ENCODE peak calls at places on chromosomes 12 and 14, in seven cellular contexts. S, L, U, Z, T, A and E are unnamed samples.

GRCh38 chr14:31360919-31361662 is 59.3 kb downstream of the HEATR5A start:
- DNase-seq in S (no peak), L (no peak), U (no peak), Z (no peak), T (no peak), A (no peak), E (no peak)

GRCh38 chr12:12510141-12510540 is 52.5 kb downstream of the DUSP16 start:
- DNase-seq in S (no peak), L (no peak), U (no peak), Z (no peak), T (no peak), A (no peak), E (no peak)

GRCh38 chr14:70716958-70717357 is 75.2 kb downstream of the TTC9 start:
- DNase-seq in S (no peak), L (no peak), U (no peak), Z (no peak), T (no peak), A (no peak), E (no peak)

GRCh38 chr14:81219821-81220487 is 805 bp downstream of the GTF2A1 start:
- DNase-seq in S (peak; percentile 29), L (peak; percentile 43), U (peak; percentile 34), Z (peak; percentile 63), T (peak; percentile 9), A (no peak), E (peak; percentile 55)

GRCh38 chr12:131946757-131947156 is 3.0 kb upstream of the EP400 start:
- DNase-seq in S (no peak), L (no peak), U (no peak), Z (no peak), T (no peak), A (no peak), E (no peak)

GRCh38 chr12:21776242-21776641 is 1.7 kb upstream of the KCNJ8 start:
- DNase-seq in S (no peak), L (no peak), U (peak; percentile 45), Z (peak; percentile 66), T (no peak), A (peak; percentile 69), E (no peak)

GRCh38 chr12:67539946-67540345 is 108.6 kb upstream of the DYRK2 start:
- DNase-seq in S (no peak), L (no peak), U (no peak), Z (no peak), T (no peak), A (no peak), E (no peak)

GRCh38 chr14:48575772-48576171 is 900.4 kb upstream of the MDGA2 start:
- DNase-seq in S (no peak), L (no peak), U (no peak), Z (no peak), T (no peak), A (no peak), E (no peak)

GRCh38 chr12:53536962-53537361 is 29.7 kb upstream of the NPFF start:
- DNase-seq in S (no peak), L (no peak), U (peak; percentile 69), Z (no peak), T (no peak), A (no peak), E (peak; percentile 62)

GRCh38 chr12:104630230-104630670 is 173.5 kb downstream of the CHST11 start:
- DNase-seq in S (no peak), L (no peak), U (no peak), Z (no peak), T (no peak), A (no peak), E (no peak)

GRCh38 chr12:52631264-52631663 is 12.9 kb upstream of the KRT73 start:
- DNase-seq in S (no peak), L (no peak), U (no peak), Z (no peak), T (no peak), A (no peak), E (no peak)

GRCh38 chr14:66495214-66496098 is 9.3 kb downstream of the CCDC196 start:
- DNase-seq in S (peak; percentile 33), L (peak; percentile 63), U (peak; percentile 43), Z (peak; percentile 57), T (peak; percentile 44), A (peak; percentile 33), E (peak; percentile 51)

GRCh38 chr14:69039287-69039628 is 60.2 kb upstream of the ACTN1 start:
- DNase-seq in S (no peak), L (no peak), U (no peak), Z (no peak), T (no peak), A (no peak), E (no peak)

GRCh38 chr14:41785696-41786095 is 179.0 kb downstream of the LRFN5 start:
- DNase-seq in S (no peak), L (no peak), U (no peak), Z (no peak), T (no peak), A (no peak), E (no peak)

GRCh38 chr12:58051378-58051777 is 110.0 kb downstream of the ATP23 start:
- DNase-seq in S (no peak), L (no peak), U (no peak), Z (no peak), T (no peak), A (no peak), E (no peak)

GRCh38 chr14:90630407-90630806 is 185.8 kb downstream of the TTC7B start:
- DNase-seq in S (no peak), L (peak; percentile 55), U (peak; percentile 85), Z (no peak), T (no peak), A (no peak), E (no peak)
- TF ChIP-seq POLR2A in S (no peak), L (no peak), U (no peak), Z (no peak), T (no peak), A (no peak), E (no peak)

GRCh38 chr12:116162071-116162470 is 115.4 kb downstream of the MED13L start:
- DNase-seq in S (no peak), L (no peak), U (no peak), Z (no peak), T (no peak), A (no peak), E (no peak)
- H3K4me1 ChIP-seq in S (peaks cover 32% of the 10 kb centered on the region), L (no peaks in the 10 kb centered on the region), U (peaks cover 70% of the 10 kb centered on the region), Z (peaks cover 29% of the 10 kb centered on the region), T (no peaks in the 10 kb centered on the region), A (peaks cover 21% of the 10 kb centered on the region), E (peaks cover 67% of the 10 kb centered on the region)

DNA sequence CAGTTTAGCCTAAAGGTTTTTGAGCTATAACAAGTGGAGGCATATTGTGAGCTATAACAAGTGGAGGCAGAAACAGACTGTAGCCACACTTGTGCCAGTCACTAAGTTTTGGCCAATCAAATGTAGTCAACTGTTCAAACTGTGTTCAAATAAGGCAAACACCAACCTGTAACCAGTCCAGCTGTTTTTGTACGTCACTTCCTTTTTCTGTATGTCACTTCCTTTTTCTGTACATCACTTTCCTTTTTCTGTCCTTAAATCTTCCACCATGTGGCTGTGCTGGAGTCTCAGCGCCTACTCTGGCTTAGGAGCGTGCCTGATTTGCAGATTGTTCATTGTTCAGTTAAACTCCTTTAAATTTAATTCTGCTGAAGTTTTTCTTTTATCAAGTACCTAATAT is 79.7 kb downstream of the FUT8 start:
- DNase-seq in S (no peak), L (no peak), U (no peak), Z (no peak), T (no peak), A (no peak), E (no peak)
- H3K36me3 ChIP-seq in S (no peaks in the 10 kb centered on the region), L (no peaks in the 10 kb centered on the region), U (no peaks in the 10 kb centered on the region), Z (no peaks in the 10 kb centered on the region), T (no peaks in the 10 kb centered on the region), A (no peaks in the 10 kb centered on the region), E (no peaks in the 10 kb centered on the region)

GRCh38 chr14:50944647-50945413 is 547 bp upstream of the PYGL start:
- DNase-seq in S (peak; percentile 63), L (peak; percentile 73), U (peak; percentile 49), Z (peak; percentile 87), T (peak; percentile 47), A (no peak), E (peak; percentile 55)

GRCh38 chr14:50941151-50941550 is 3.1 kb downstream of the PYGL start:
- DNase-seq in S (no peak), L (no peak), U (no peak), Z (no peak), T (no peak), A (no peak), E (no peak)

GRCh38 chr14:50943261-50943942 is 881 bp downstream of the PYGL start:
- DNase-seq in S (peak; percentile 58), L (peak; percentile 62), U (peak; percentile 75), Z (peak; percentile 89), T (peak; percentile 11), A (peak; percentile 61), E (peak; percentile 62)

GRCh38 chr14:50946234-50946935 is 2.1 kb upstream of the PYGL start:
- DNase-seq in S (no peak), L (no peak), U (no peak), Z (no peak), T (no peak), A (no peak), E (no peak)

GRCh38 chr14:50943943-50944646 is at the start of gene PYGL:
- DNase-seq in S (peak; percentile 78), L (peak; percentile 85), U (peak; percentile 87), Z (peak; percentile 92), T (peak; percentile 65), A (peak; percentile 83), E (peak; percentile 73)
- TF ChIP-seq POLR2A in S (peak; percentile 77), L (peak; percentile 73), U (no peak), Z (peak; percentile 88), T (peak; percentile 71), A (peak; percentile 43), E (peak; percentile 84)

GRCh38 chr14:76812422-76813383 is at the start of gene ANGEL1:
- DNase-seq in S (peak; percentile 97), L (peak; percentile 97), U (peak; percentile 98), Z (peak; percentile 99), T (peak; percentile 95), A (peak; percentile 96), E (peak; percentile 98)

GRCh38 chr14:76810525-76810924 is 2.2 kb downstream of the ANGEL1 start:
- DNase-seq in S (no peak), L (no peak), U (no peak), Z (no peak), T (no peak), A (no peak), E (no peak)

GRCh38 chr14:76812093-76812421 is 625 bp downstream of the ANGEL1 start:
- DNase-seq in S (peak; percentile 37), L (no peak), U (no peak), Z (no peak), T (no peak), A (no peak), E (no peak)

GRCh38 chr14:76810953-76811400 is 1.7 kb downstream of the ANGEL1 start:
- DNase-seq in S (peak; percentile 27), L (peak; percentile 60), U (peak; percentile 58), Z (peak; percentile 61), T (no peak), A (no peak), E (no peak)

DNA sequence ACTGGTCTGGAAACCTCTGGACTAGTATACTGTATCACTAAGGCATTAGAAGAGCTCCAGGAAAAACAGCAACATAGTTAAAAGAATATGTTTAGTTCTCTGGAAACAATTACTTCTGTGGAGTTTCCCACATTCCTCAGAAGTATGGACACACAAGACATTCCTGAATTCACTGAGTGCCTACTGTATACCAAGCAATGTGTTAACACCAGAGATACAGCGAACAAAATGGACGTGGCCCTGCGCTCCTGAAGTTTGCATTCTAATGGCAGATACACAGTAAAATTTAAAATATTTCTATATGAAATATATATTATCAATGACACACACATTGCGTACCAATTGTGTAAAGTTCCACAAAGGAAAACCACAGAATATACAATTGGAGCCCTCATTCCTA is 1.1 kb downstream of the ANGEL1 start:
- DNase-seq in S (no peak), L (no peak), U (no peak), Z (no peak), T (no peak), A (no peak), E (no peak)
- H3K4me1 ChIP-seq in S (peaks cover 20% of the 10 kb centered on the region), L (peaks cover 6% of the 10 kb centered on the region), U (peaks cover 19% of the 10 kb centered on the region), Z (peaks cover 11% of the 10 kb centered on the region), T (no peaks in the 10 kb centered on the region), A (no peaks in the 10 kb centered on the region), E (peaks cover 17% of the 10 kb centered on the region)